ENCODE peak calls at places on chromosome 2, in six cellular contexts. A, W, L, R, B and Q are unnamed samples.

GRCh38 chr2:133421516-133422324 is 146.5 kb downstream of the NCKAP5 start:
- DNase-seq in A (peak; percentile 51), R (peak; percentile 37), W (no peak), L (no peak), B (peak; percentile 80), Q (no peak)

GRCh38 chr2:38315707-38316333 is 61.3 kb downstream of the ATL2 start:
- DNase-seq in A (peak; percentile 54), B (peak; percentile 68), L (no peak), W (no peak), R (peak; percentile 55), Q (no peak)

GRCh38 chr2:129702773-129703172 is 276.7 kb upstream of the RAB6C start:
- DNase-seq in R (no peak), W (no peak), B (no peak), A (no peak), L (no peak), Q (no peak)

GRCh38 chr2:9668686-9669338 is 38.0 kb upstream of the YWHAQ start:
- DNase-seq in A (no peak), B (peak; percentile 70), W (no peak), L (no peak), R (peak; percentile 29), Q (no peak)

GRCh38 chr2:205612661-205613060 is 69.6 kb upstream of the NRP2 start:
- DNase-seq in R (no peak), W (no peak), L (no peak), B (no peak), A (no peak), Q (no peak)

GRCh38 chr2:105691942-105692341 is 52.8 kb upstream of the NCK2 start:
- DNase-seq in A (no peak), L (no peak), B (no peak), R (no peak), W (no peak), Q (no peak)

GRCh38 chr2:239454507-239454906 is 53.7 kb upstream of the HDAC4 start:
- DNase-seq in A (no peak), B (no peak), R (no peak), L (no peak), W (no peak), Q (no peak)

GRCh38 chr2:39008663-39009062 is 112.2 kb downstream of the SOS1 start:
- DNase-seq in R (peak; percentile 70), A (no peak), W (no peak), L (no peak), B (no peak), Q (no peak)

GRCh38 chr2:15630121-15630957 is 38.7 kb downstream of the DDX1 start:
- DNase-seq in B (no peak), W (no peak), L (no peak), R (no peak), A (no peak), Q (no peak)

GRCh38 chr2:19746611-19747309 is 155.0 kb downstream of the TTC32 start:
- DNase-seq in L (no peak), R (peak; percentile 22), B (peak; percentile 71), A (peak; percentile 72), W (no peak), Q (no peak)

GRCh38 chr2:170157025-170157684 is 20.8 kb upstream of the MYO3B start:
- DNase-seq in A (no peak), W (no peak), B (no peak), L (no peak), R (peak; percentile 80), Q (no peak)

GRCh38 chr2:73013941-73014340 is 57.6 kb downstream of the SFXN5 start:
- DNase-seq in A (no peak), W (no peak), L (no peak), B (no peak), R (peak; percentile 78), Q (no peak)

GRCh38 chr2:60499651-60500300 is 53.7 kb downstream of the BCL11A start:
- DNase-seq in B (peak; percentile 81), W (no peak), A (no peak), L (no peak), R (no peak), Q (no peak)

GRCh38 chr2:236767951-236768350 is 198.3 kb downstream of the ACKR3 start:
- DNase-seq in B (no peak), L (no peak), W (no peak), R (no peak), A (no peak), Q (no peak)

GRCh38 chr2:216604458-216604857 is 28.8 kb upstream of the IGFBP2 start:
- DNase-seq in W (no peak), R (no peak), A (no peak), B (peak; percentile 24), L (no peak), Q (no peak)

GRCh38 chr2:218885981-218886447 is 5.4 kb downstream of the WNT10A start:
- DNase-seq in B (no peak), W (no peak), R (no peak), L (no peak), A (no peak), Q (peak; percentile 11)

GRCh38 chr2:44635725-44636124 is 274.0 kb downstream of the CAMKMT start:
- DNase-seq in R (no peak), A (no peak), W (no peak), L (no peak), B (no peak), Q (no peak)

GRCh38 chr2:174730530-174731018 is 33.7 kb downstream of the CHRNA1 start:
- DNase-seq in B (no peak), R (no peak), L (no peak), A (peak; percentile 39), W (no peak), Q (no peak)

GRCh38 chr2:4930704-4931103 is 761.5 kb upstream of the SOX11 start:
- DNase-seq in L (no peak), R (no peak), B (peak; percentile 76), A (no peak), W (no peak), Q (no peak)

GRCh38 chr2:79929624-79930023 is 374.9 kb downstream of the LRRTM1 start:
- DNase-seq in W (no peak), B (no peak), R (no peak), A (no peak), L (no peak), Q (no peak)

GRCh38 chr2:235268535-235268934 is 225.3 kb upstream of the AGAP1 start:
- DNase-seq in B (no peak), R (peak; percentile 75), A (no peak), W (no peak), L (no peak), Q (no peak)

GRCh38 chr2:78864205-78864604 is 161.3 kb upstream of the REG3G start:
- DNase-seq in B (no peak), L (no peak), R (no peak), A (no peak), W (no peak), Q (no peak)

GRCh38 chr2:199310654-199311275 is 147.0 kb downstream of the SATB2 start:
- DNase-seq in L (no peak), R (no peak), A (no peak), W (no peak), B (peak; percentile 97), Q (no peak)

GRCh38 chr2:151367571-151367970 is 10.2 kb downstream of the TNFAIP6 start:
- DNase-seq in R (peak; percentile 76), L (no peak), A (no peak), B (no peak), W (no peak), Q (no peak)